ENCODE peak calls at places on chromosomes 5 and 9, in eight cellular contexts. C is PC-3, T is GM23338, I is OCI-LY7, S is HCT116, X is MM.1S, U is SK-N-SH, L is neural progenitor cell. H is an unnamed sample.

GRCh38 chr9:4287886-4288588 is 11.8 kb downstream of the GLIS3 start:
- DNase-seq in C (no peak), T (no peak), I (no peak), S (no peak), X (no peak), U (no peak), L (no peak), H (no peak)

GRCh38 chr5:138230261-138230660 is 17.1 kb upstream of the CDC23 start:
- DNase-seq in C (no peak), T (no peak), I (no peak), S (no peak), X (no peak), U (peak; percentile 61), L (no peak), H (peak; percentile 34)

GRCh38 chr9:99114846-99115500 is 10.1 kb downstream of the TGFBR1 start:
- DNase-seq in C (no peak), T (no peak), I (no peak), S (no peak), X (no peak), U (no peak), L (no peak), H (no peak)

GRCh38 chr9:33287087-33287490 is 3.2 kb upstream of the NFX1 start:
- DNase-seq in C (peak; percentile 76), T (peak; percentile 85), I (peak; percentile 83), S (peak; percentile 46), X (peak; percentile 83), U (peak; percentile 65), L (peak; percentile 65), H (peak; percentile 81)

GRCh38 chr5:112935675-112936074 is 13.6 kb upstream of the REEP5 start:
- DNase-seq in C (peak; percentile 19), T (no peak), I (no peak), S (no peak), X (no peak), U (no peak), L (no peak), H (no peak)

GRCh38 chr9:77648458-77649108 is 461 bp upstream of the GNA14 start:
- DNase-seq in C (peak; percentile 52), T (peak; percentile 81), I (no peak), S (no peak), X (no peak), U (no peak), L (peak; percentile 34), H (peak; percentile 61)

GRCh38 chr9:86187121-86187520 is 72.3 kb downstream of the C9orf153 start:
- DNase-seq in C (no peak), T (peak; percentile 69), I (no peak), S (no peak), X (no peak), U (no peak), L (peak; percentile 13), H (no peak)

GRCh38 chr5:14850419-14851066 is 21.0 kb downstream of the ANKH start:
- DNase-seq in C (no peak), T (no peak), I (no peak), S (no peak), X (no peak), U (peak; percentile 35), L (no peak), H (no peak)

GRCh38 chr5:132687995-132688394 is 14.2 kb downstream of the IL4 start:
- DNase-seq in C (no peak), T (no peak), I (peak; percentile 18), S (no peak), X (no peak), U (no peak), L (no peak), H (no peak)

GRCh38 chr5:139378941-139379361 is 4.1 kb downstream of the SLC23A1 start:
- DNase-seq in C (no peak), T (no peak), I (no peak), S (no peak), X (no peak), U (no peak), L (no peak), H (no peak)

GRCh38 chr9:74942801-74943200 is 9.9 kb downstream of the C9orf40 start:
- DNase-seq in C (no peak), T (no peak), I (no peak), S (no peak), X (no peak), U (no peak), L (no peak), H (peak; percentile 20)

GRCh38 chr5:763397-763796 is 21.1 kb downstream of the ZDHHC11B start:
- DNase-seq in C (no peak), T (no peak), I (no peak), S (no peak), X (no peak), U (peak; percentile 26), L (no peak), H (no peak)

GRCh38 chr5:76007904-76008303 is 75.3 kb upstream of the SV2C start:
- DNase-seq in C (no peak), T (no peak), I (no peak), S (no peak), X (no peak), U (no peak), L (no peak), H (no peak)

GRCh38 chr9:125992557-125992956 is 245.4 kb downstream of the PBX3 start:
- DNase-seq in C (no peak), T (no peak), I (no peak), S (no peak), X (no peak), U (peak; percentile 25), L (no peak), H (no peak)

GRCh38 chr9:76904661-76905457 is 1.1 kb downstream of the PRUNE2 start:
- DNase-seq in C (no peak), T (no peak), I (no peak), S (no peak), X (no peak), U (no peak), L (no peak), H (no peak)

GRCh38 chr9:115359011-115359780 is 241.2 kb upstream of the TNC start:
- DNase-seq in C (no peak), T (no peak), I (no peak), S (no peak), X (no peak), U (no peak), L (no peak), H (no peak)
- TF ChIP-seq CTCF in C (no peak), T (no peak), I (no peak), S (no peak), X (no peak), U (no peak), L (no peak), H (no peak)

GRCh38 chr9:96376926-96377874 is 6.3 kb downstream of the SLC35D2 start:
- DNase-seq in C (peak; percentile 69), T (no peak), I (no peak), S (no peak), X (no peak), U (no peak), L (no peak), H (peak; percentile 39)

GRCh38 chr9:96382175-96382574 is 1.3 kb downstream of the SLC35D2 start:
- DNase-seq in C (no peak), T (no peak), I (no peak), S (peak; percentile 35), X (no peak), U (no peak), L (no peak), H (no peak)

GRCh38 chr9:96378187-96378586 is 5.3 kb downstream of the SLC35D2 start:
- DNase-seq in C (no peak), T (no peak), I (no peak), S (no peak), X (no peak), U (no peak), L (no peak), H (no peak)

GRCh38 chr9:96381696-96382095 is 1.8 kb downstream of the SLC35D2 start:
- DNase-seq in C (no peak), T (no peak), I (no peak), S (no peak), X (no peak), U (no peak), L (no peak), H (no peak)

GRCh38 chr9:96379461-96379860 is 4.0 kb downstream of the SLC35D2 start:
- DNase-seq in C (no peak), T (no peak), I (no peak), S (no peak), X (no peak), U (no peak), L (no peak), H (no peak)
- TF ChIP-seq EZH2phosphoT487 in C (no peak), T (no peak), I (no peak), S (no peak), X (no peak), U (no peak), L (no peak), H (no peak)

GRCh38 chr5:150624334-150625163 is 15.9 kb upstream of the SYNPO start:
- DNase-seq in C (no peak), T (peak; percentile 71), I (no peak), S (no peak), X (no peak), U (peak; percentile 91), L (peak; percentile 76), H (peak; percentile 62)
- H3K4me3 ChIP-seq in C (peak overlapping the region; percentile 75), T (peak overlapping the region; percentile 81), I (no peak overlapping the region), S (peak overlapping the region; percentile 80), X (peak overlapping the region; percentile 52), U (no peak overlapping the region), L (peak overlapping the region; percentile 54), H (peak overlapping the region; percentile 52)

GRCh38 chr5:90161399-90161798 is 248.2 kb downstream of the CETN3 start:
- DNase-seq in C (peak; percentile 29), T (peak; percentile 85), I (peak; percentile 1), S (peak; percentile 39), X (no peak), U (peak; percentile 20), L (peak; percentile 57), H (peak; percentile 39)
- TF ChIP-seq CTCF in C (peak; percentile 43), T (peak; percentile 60), I (peak; percentile 28), S (peak; percentile 46), X (no peak), U (peak; percentile 54), L (peak; percentile 48), H (peak; percentile 35)

GRCh38 chr5:151158287-151158661 is 695 bp upstream of the ANXA6 start:
- DNase-seq in C (no peak), T (peak; percentile 64), I (no peak), S (peak; percentile 23), X (no peak), U (no peak), L (peak; percentile 28), H (peak; percentile 54)
- TF ChIP-seq EZH2phosphoT487 in C (no peak), T (no peak), I (no peak), S (no peak), X (no peak), U (no peak), L (no peak), H (no peak)

GRCh38 chr5:143402464-143403356 is 776 bp downstream of the NR3C1 start:
- DNase-seq in C (peak; percentile 33), T (peak; percentile 74), I (peak; percentile 62), S (no peak), X (peak; percentile 70), U (peak; percentile 71), L (peak; percentile 74), H (peak; percentile 71)

GRCh38 chr5:143400541-143401252 is 2.8 kb downstream of the NR3C1 start:
- DNase-seq in C (no peak), T (no peak), I (peak; percentile 39), S (no peak), X (peak; percentile 70), U (no peak), L (peak; percentile 24), H (no peak)

GRCh38 chr5:143401846-143402463 is 1.5 kb downstream of the NR3C1 start:
- DNase-seq in C (peak; percentile 21), T (no peak), I (no peak), S (no peak), X (peak; percentile 71), U (no peak), L (no peak), H (peak; percentile 4)

GRCh38 chr5:143399616-143400540 is 3.6 kb downstream of the NR3C1 start:
- DNase-seq in C (no peak), T (no peak), I (peak; percentile 18), S (no peak), X (no peak), U (no peak), L (no peak), H (no peak)

GRCh38 chr5:143401253-143401845 is 2.1 kb downstream of the NR3C1 start:
- DNase-seq in C (no peak), T (no peak), I (no peak), S (no peak), X (peak; percentile 15), U (no peak), L (peak; percentile 6), H (no peak)
- H3K4me3 ChIP-seq in C (peak overlapping the region; percentile 92), T (peak overlapping the region; percentile 93), I (peak overlapping the region; percentile 91), S (no peak overlapping the region), X (peak overlapping the region; percentile 87), U (peak overlapping the region; percentile 90), L (no peak overlapping the region), H (peak overlapping the region; percentile 98)